ENCODE peak calls at places on chromosomes 7 and 10, in four cellular contexts. One of them, this sample, is unnamed.
A peak's percentile ranks its signal among the peaks of the same experiment; 100 is the strongest.

GRCh38 chr7:97851725-97852124 is 20.5 kb downstream of the ASNS start:
- DNase-seq in psoas muscle: no peak
- DNase-seq in HCT116: no peak
- DNase-seq in heart right ventricle: no peak
- DNase-seq in this sample: no peak

GRCh38 chr7:71005109-71005508 is 126.8 kb upstream of the GALNT17 start:
- DNase-seq in psoas muscle: no peak
- DNase-seq in HCT116: no peak
- DNase-seq in heart right ventricle: no peak
- DNase-seq in this sample: no peak

GRCh38 chr7:143216151-143216550 is 5.7 kb upstream of the TAS2R40 start:
- DNase-seq in heart right ventricle: no peak
- DNase-seq in HCT116: no peak
- DNase-seq in psoas muscle: no peak
- DNase-seq in this sample: no peak

GRCh38 chr7:87316846-87317545 is 28.5 kb upstream of the CROT start:
- DNase-seq in psoas muscle: no peak
- DNase-seq in HCT116: no peak
- DNase-seq in heart right ventricle: no peak
- DNase-seq in this sample: no peak

GRCh38 chr7:41977165-41977651 is 259.8 kb downstream of the GLI3 start:
- DNase-seq in HCT116: peak; percentile 12
- DNase-seq in heart right ventricle: no peak
- DNase-seq in psoas muscle: peak; percentile 63
- DNase-seq in this sample: no peak

GRCh38 chr10:77159538-77160110 is 478.0 kb downstream of the KCNMA1 start:
- DNase-seq in psoas muscle: no peak
- DNase-seq in HCT116: no peak
- DNase-seq in heart right ventricle: no peak
- DNase-seq in this sample: no peak

GRCh38 chr7:81664304-81664703 is 105.5 kb downstream of the HGF start:
- DNase-seq in heart right ventricle: no peak
- DNase-seq in psoas muscle: no peak
- DNase-seq in HCT116: no peak
- DNase-seq in this sample: no peak

GRCh38 chr7:110522061-110522750 is 568.7 kb upstream of the LRRN3 start:
- DNase-seq in heart right ventricle: no peak
- DNase-seq in HCT116: no peak
- DNase-seq in psoas muscle: no peak
- DNase-seq in this sample: no peak

GRCh38 chr7:141320287-141320686 is 230.9 kb upstream of the AGK start:
- DNase-seq in heart right ventricle: no peak
- DNase-seq in HCT116: no peak
- DNase-seq in psoas muscle: no peak
- DNase-seq in this sample: no peak

GRCh38 chr7:140607441-140607989 is 33.1 kb downstream of the DENND2A start:
- DNase-seq in heart right ventricle: peak; percentile 81
- DNase-seq in psoas muscle: peak; percentile 84
- DNase-seq in HCT116: no peak
- DNase-seq in this sample: no peak

GRCh38 chr10:93999401-93999851 is 5.7 kb downstream of the PLCE1 start:
- DNase-seq in psoas muscle: peak; percentile 66
- DNase-seq in HCT116: no peak
- DNase-seq in heart right ventricle: peak; percentile 58
- DNase-seq in this sample: peak; percentile 67

GRCh38 chr10:110355181-110355831 is 50.6 kb upstream of the SMNDC1 start:
- DNase-seq in heart right ventricle: no peak
- DNase-seq in HCT116: no peak
- DNase-seq in psoas muscle: no peak
- DNase-seq in this sample: no peak

GRCh38 chr7:66250711-66251110 is 45.6 kb downstream of the TPST1 start:
- DNase-seq in heart right ventricle: no peak
- DNase-seq in psoas muscle: no peak
- DNase-seq in HCT116: no peak
- DNase-seq in this sample: no peak

GRCh38 chr10:50326757-50327701 is 75.7 kb upstream of the ASAH2 start:
- DNase-seq in psoas muscle: no peak
- DNase-seq in HCT116: no peak
- DNase-seq in heart right ventricle: peak; percentile 19
- DNase-seq in this sample: no peak

GRCh38 chr7:139731802-139732470 is 45.9 kb downstream of the HIPK2 start:
- DNase-seq in psoas muscle: peak; percentile 94
- DNase-seq in HCT116: peak; percentile 79
- DNase-seq in heart right ventricle: peak; percentile 76
- DNase-seq in this sample: no peak

GRCh38 chr7:149683191-149683590 is 90.2 kb downstream of the ZNF467 start:
- DNase-seq in psoas muscle: no peak
- DNase-seq in HCT116: no peak
- DNase-seq in heart right ventricle: no peak
- DNase-seq in this sample: no peak
- H3K4me3 ChIP-seq in psoas muscle: no peak overlapping the region
- H3K4me3 ChIP-seq in HCT116: no peak overlapping the region
- H3K4me3 ChIP-seq in heart right ventricle: no peak overlapping the region
- H3K4me3 ChIP-seq in this sample: no peak overlapping the region

DNA sequence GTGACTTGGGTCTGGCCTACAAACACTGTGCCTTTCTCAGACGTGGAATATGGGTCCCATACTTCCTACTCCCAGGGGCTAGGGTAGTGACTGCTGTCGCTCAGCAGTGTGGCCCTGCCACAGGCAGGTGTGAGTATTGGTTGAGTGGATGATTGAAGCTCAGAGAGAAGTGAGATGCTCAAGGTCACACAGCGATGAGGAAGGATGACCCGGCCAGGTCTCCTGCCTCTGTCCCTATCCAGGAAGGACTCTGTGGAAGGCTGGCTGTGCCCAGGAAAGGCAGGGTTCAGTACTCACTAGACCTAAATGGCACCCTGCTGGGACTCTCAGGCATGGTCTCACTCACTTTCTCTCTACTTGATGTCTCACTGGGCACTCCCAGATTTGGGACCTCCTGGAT is 2.8 kb downstream of the PRF1 start:
- DNase-seq in psoas muscle: no peak
- DNase-seq in heart right ventricle: no peak
- DNase-seq in HCT116: no peak
- DNase-seq in this sample: no peak
- H3K4me1 ChIP-seq in psoas muscle: no peaks in the 10 kb centered on the region
- H3K4me1 ChIP-seq in heart right ventricle: peaks cover 12% of the 10 kb centered on the region
- H3K4me1 ChIP-seq in HCT116: peaks cover 34% of the 10 kb centered on the region
- H3K4me1 ChIP-seq in this sample: no peaks in the 10 kb centered on the region

GRCh38 chr7:90345548-90346319 is 782 bp upstream of the GTPBP10 start:
- DNase-seq in HCT116: no peak
- DNase-seq in heart right ventricle: no peak
- DNase-seq in psoas muscle: no peak
- DNase-seq in this sample: no peak
- H3K4me3 ChIP-seq in HCT116: peak overlapping the region; percentile 97
- H3K4me3 ChIP-seq in heart right ventricle: peak overlapping the region; percentile 89
- H3K4me3 ChIP-seq in psoas muscle: peak overlapping the region; percentile 83
- H3K4me3 ChIP-seq in this sample: peak overlapping the region; percentile 70

GRCh38 chr10:101219946-101220451 is 9.3 kb downstream of the LBX1 start:
- DNase-seq in heart right ventricle: no peak
- DNase-seq in psoas muscle: no peak
- DNase-seq in HCT116: no peak
- DNase-seq in this sample: no peak
- H3K4me1 ChIP-seq in heart right ventricle: peaks cover 55% of the 10 kb centered on the region
- H3K4me1 ChIP-seq in psoas muscle: peaks cover 9% of the 10 kb centered on the region
- H3K4me1 ChIP-seq in HCT116: no peaks in the 10 kb centered on the region
- H3K4me1 ChIP-seq in this sample: peaks cover 4% of the 10 kb centered on the region

This sample was measured in left lung.